ENCODE peak calls at places on chromosome 6, in four cellular contexts. One of them, this sample, is unnamed.

GRCh38 chr6:133890941-133891813 is 2.3 kb downstream of the TCF21 start:
- DNase-seq in endothelial cell: peak; percentile 21
- DNase-seq in SK-N-DZ: no peak
- DNase-seq in putamen: no peak
- DNase-seq in this sample: peak; percentile 46

GRCh38 chr6:98041921-98042320 is 758.9 kb upstream of the MMS22L start:
- DNase-seq in endothelial cell: no peak
- DNase-seq in SK-N-DZ: peak; percentile 87
- DNase-seq in putamen: no peak
- DNase-seq in this sample: no peak

GRCh38 chr6:138292482-138292881 is 74.2 kb upstream of the PBOV1 start:
- DNase-seq in endothelial cell: no peak
- DNase-seq in SK-N-DZ: no peak
- DNase-seq in putamen: no peak
- DNase-seq in this sample: no peak

GRCh38 chr6:72287801-72288200 is 334.1 kb upstream of the KCNQ5 start:
- DNase-seq in endothelial cell: no peak
- DNase-seq in SK-N-DZ: no peak
- DNase-seq in putamen: no peak
- DNase-seq in this sample: no peak

GRCh38 chr6:163030980-163031379 is 303.2 kb downstream of the PACRG start:
- DNase-seq in endothelial cell: no peak
- DNase-seq in SK-N-DZ: no peak
- DNase-seq in putamen: no peak
- DNase-seq in this sample: no peak

GRCh38 chr6:3230275-3231212 is 3.1 kb upstream of the TUBB2B start:
- DNase-seq in endothelial cell: peak; percentile 46
- DNase-seq in SK-N-DZ: peak; percentile 73
- DNase-seq in putamen: peak; percentile 74
- DNase-seq in this sample: no peak

GRCh38 chr6:138004423-138005287 is 102.6 kb downstream of the PERP start:
- DNase-seq in endothelial cell: peak; percentile 30
- DNase-seq in SK-N-DZ: no peak
- DNase-seq in putamen: no peak
- DNase-seq in this sample: peak; percentile 29

GRCh38 chr6:29071831-29072723 is 15.0 kb downstream of the OR2B3 start:
- DNase-seq in endothelial cell: peak; percentile 52
- DNase-seq in SK-N-DZ: peak; percentile 30
- DNase-seq in putamen: no peak
- DNase-seq in this sample: peak; percentile 47

GRCh38 chr6:39184906-39185580 is 44.2 kb downstream of the KCNK5 start:
- DNase-seq in endothelial cell: no peak
- DNase-seq in SK-N-DZ: no peak
- DNase-seq in putamen: no peak
- DNase-seq in this sample: no peak

GRCh38 chr6:47780510-47781356 is 1.1 kb upstream of the OPN5 start:
- DNase-seq in endothelial cell: peak; percentile 22
- DNase-seq in SK-N-DZ: peak; percentile 30
- DNase-seq in putamen: peak; percentile 36
- DNase-seq in this sample: no peak

GRCh38 chr6:42313941-42314570 is 96.4 kb upstream of the MRPS10 start:
- DNase-seq in endothelial cell: no peak
- DNase-seq in SK-N-DZ: no peak
- DNase-seq in putamen: no peak
- DNase-seq in this sample: no peak

GRCh38 chr6:86142326-86142725 is 499.6 kb upstream of the SYNCRIP start:
- DNase-seq in endothelial cell: no peak
- DNase-seq in SK-N-DZ: no peak
- DNase-seq in putamen: no peak
- DNase-seq in this sample: no peak

GRCh38 chr6:142886431-142887170 is 58.4 kb downstream of the HIVEP2 start:
- DNase-seq in endothelial cell: no peak
- DNase-seq in SK-N-DZ: no peak
- DNase-seq in putamen: no peak
- DNase-seq in this sample: no peak

GRCh38 chr6:20291764-20292227 is 79.5 kb upstream of the MBOAT1 start:
- DNase-seq in endothelial cell: peak; percentile 77
- DNase-seq in SK-N-DZ: peak; percentile 74
- DNase-seq in putamen: peak; percentile 72
- DNase-seq in this sample: peak; percentile 23

GRCh38 chr6:157281570-157281969 is 41.7 kb downstream of the TMEM242 start:
- DNase-seq in endothelial cell: no peak
- DNase-seq in SK-N-DZ: peak; percentile 42
- DNase-seq in putamen: no peak
- DNase-seq in this sample: no peak

GRCh38 chr6:161598896-161599295 is 325.0 kb upstream of the AGPAT4 start:
- DNase-seq in endothelial cell: no peak
- DNase-seq in SK-N-DZ: no peak
- DNase-seq in putamen: no peak
- DNase-seq in this sample: no peak

GRCh38 chr6:41455410-41455809 is 90.8 kb upstream of the FOXP4 start:
- DNase-seq in endothelial cell: no peak
- DNase-seq in SK-N-DZ: no peak
- DNase-seq in putamen: no peak
- DNase-seq in this sample: no peak

GRCh38 chr6:37777272-37777736 is 42.2 kb upstream of the ZFAND3 start:
- DNase-seq in endothelial cell: no peak
- DNase-seq in SK-N-DZ: peak; percentile 45
- DNase-seq in putamen: no peak
- DNase-seq in this sample: no peak

GRCh38 chr6:74745670-74746069 is 460.2 kb downstream of the COL12A1 start:
- DNase-seq in endothelial cell: no peak
- DNase-seq in SK-N-DZ: no peak
- DNase-seq in putamen: no peak
- DNase-seq in this sample: no peak

GRCh38 chr6:15892369-15892768 is 229.5 kb upstream of the DTNBP1 start:
- DNase-seq in endothelial cell: no peak
- DNase-seq in SK-N-DZ: no peak
- DNase-seq in putamen: no peak
- DNase-seq in this sample: no peak

GRCh38 chr6:36319436-36319762 is 17.3 kb downstream of the BNIP5 start:
- DNase-seq in endothelial cell: no peak
- DNase-seq in SK-N-DZ: no peak
- DNase-seq in putamen: no peak
- DNase-seq in this sample: no peak

GRCh38 chr6:81876977-81877376 is 124.5 kb upstream of the TENT5A start:
- DNase-seq in endothelial cell: no peak
- DNase-seq in SK-N-DZ: no peak
- DNase-seq in putamen: no peak
- DNase-seq in this sample: no peak

GRCh38 chr6:79635179-79635578 is 4.0 kb downstream of the SH3BGRL2 start:
- DNase-seq in endothelial cell: no peak
- DNase-seq in SK-N-DZ: no peak
- DNase-seq in putamen: no peak
- DNase-seq in this sample: no peak

GRCh38 chr6:56279346-56280080 is 32.1 kb upstream of the COL21A1 start:
- DNase-seq in endothelial cell: no peak
- DNase-seq in SK-N-DZ: no peak
- DNase-seq in putamen: no peak
- DNase-seq in this sample: no peak

GRCh38 chr6:145224450-145224849 is 510.9 kb downstream of the EPM2A start:
- DNase-seq in endothelial cell: no peak
- DNase-seq in SK-N-DZ: no peak
- DNase-seq in putamen: no peak
- DNase-seq in this sample: no peak

GRCh38 chr6:129748901-129749748 is 39.1 kb upstream of the ARHGAP18 start:
- DNase-seq in endothelial cell: no peak
- DNase-seq in SK-N-DZ: no peak
- DNase-seq in putamen: no peak
- DNase-seq in this sample: no peak

GRCh38 chr6:127102299-127102698 is 16.2 kb upstream of the RSPO3 start:
- DNase-seq in endothelial cell: no peak
- DNase-seq in SK-N-DZ: no peak
- DNase-seq in putamen: no peak
- DNase-seq in this sample: no peak

GRCh38 chr6:169880516-169880915 is 129.1 kb downstream of the ERMARD start:
- DNase-seq in endothelial cell: no peak
- DNase-seq in SK-N-DZ: no peak
- DNase-seq in putamen: no peak
- DNase-seq in this sample: no peak

GRCh38 chr6:71082033-71082620 is 125.3 kb upstream of the B3GAT2 start:
- DNase-seq in endothelial cell: no peak
- DNase-seq in SK-N-DZ: no peak
- DNase-seq in putamen: no peak
- DNase-seq in this sample: no peak

GRCh38 chr6:108966855-108967755 is 118.9 kb downstream of the ARMC2 start:
- DNase-seq in endothelial cell: no peak
- DNase-seq in SK-N-DZ: peak; percentile 41
- DNase-seq in putamen: no peak
- DNase-seq in this sample: no peak

GRCh38 chr6:3592371-3592941 is 135.6 kb upstream of the SLC22A23 start:
- DNase-seq in endothelial cell: no peak
- DNase-seq in SK-N-DZ: no peak
- DNase-seq in putamen: no peak
- DNase-seq in this sample: peak; percentile 16

GRCh38 chr6:140040391-140040790 is 665.9 kb upstream of the CITED2 start:
- DNase-seq in endothelial cell: no peak
- DNase-seq in SK-N-DZ: no peak
- DNase-seq in putamen: no peak
- DNase-seq in this sample: no peak

GRCh38 chr6:144064402-144064830 is 31.0 kb downstream of the SF3B5 start:
- DNase-seq in endothelial cell: peak; percentile 18
- DNase-seq in SK-N-DZ: no peak
- DNase-seq in putamen: no peak
- DNase-seq in this sample: no peak

GRCh38 chr6:3769610-3770009 is 18.1 kb upstream of the PXDC1 start:
- DNase-seq in endothelial cell: no peak
- DNase-seq in SK-N-DZ: no peak
- DNase-seq in putamen: no peak
- DNase-seq in this sample: no peak

GRCh38 chr6:36929607-36930006 is 24.9 kb upstream of the PI16 start:
- DNase-seq in endothelial cell: no peak
- DNase-seq in SK-N-DZ: no peak
- DNase-seq in putamen: no peak
- DNase-seq in this sample: no peak

GRCh38 chr6:138970856-138971425 is 17.1 kb downstream of the REPS1 start:
- DNase-seq in endothelial cell: no peak
- DNase-seq in SK-N-DZ: no peak
- DNase-seq in putamen: no peak
- DNase-seq in this sample: no peak

GRCh38 chr6:13709698-13710551 is 1.7 kb downstream of the RANBP9 start:
- DNase-seq in endothelial cell: no peak
- DNase-seq in SK-N-DZ: no peak
- DNase-seq in putamen: no peak
- DNase-seq in this sample: no peak

This sample was measured in HuH-7.5.